ENCODE peak calls at places on chromosomes 7 and 10, in eight cellular contexts. W is WTC11; A is tibial artery; G is CD4-positive, alpha-beta T cell; R is activated CD8-positive, alpha-beta memory T cell treated with anti-CD3 and anti-CD28 coated beads for 1 hour; X is activated naive CD8-positive, alpha-beta T cell treated with anti-CD3 and anti-CD28 coated beads, Interleukin-2, amount 50 U/mL, for 24 hours; Q is iPS DF 19.7; C is cardiac fibroblast. P is an unnamed sample.

GRCh38 chr10:59852671-59853070 is 53.7 kb downstream of the CCDC6 start:
- DNase-seq in W (no peak), A (no peak), G (no peak), R (no peak), X (no peak), Q (no peak), C (no peak), P (no peak)

GRCh38 chr10:129969528-129970264 is 5.6 kb upstream of the EBF3 start:
- DNase-seq in W (peak), A (no peak), G (no peak), R (no peak), X (no peak), Q (no peak), C (peak), P (no peak)

GRCh38 chr7:106143711-106144347 is 31.7 kb upstream of the SYPL1 start:
- DNase-seq in W (peak), A (no peak), G (no peak), R (no peak), X (no peak), Q (no peak), C (no peak), P (no peak)

GRCh38 chr10:50992356-50992866 is 81.9 kb upstream of the PRKG1 start:
- DNase-seq in W (peak), A (peak), G (no peak), R (no peak), X (no peak), Q (no peak), C (peak), P (no peak)

GRCh38 chr7:111477462-111478225 is 84.6 kb downstream of the IMMP2L start:
- DNase-seq in W (no peak), A (no peak), G (no peak), R (no peak), X (no peak), Q (no peak), C (no peak), P (no peak)

GRCh38 chr10:47380341-47381215 is 3.5 kb downstream of the ZNF488 start:
- DNase-seq in W (no peak), A (peak), G (no peak), R (no peak), X (no peak), Q (no peak), C (no peak), P (no peak)

GRCh38 chr7:108805808-108806397 is 236.2 kb downstream of the DNAJB9 start:
- DNase-seq in W (peak), A (no peak), G (no peak), R (no peak), X (no peak), Q (no peak), C (peak), P (peak)

GRCh38 chr10:49230004-49230403 is 41.8 kb upstream of the TMEM273 start:
- DNase-seq in W (no peak), A (no peak), G (no peak), R (no peak), X (no peak), Q (no peak), C (no peak), P (no peak)

GRCh38 chr7:130365093-130365492 is 15.2 kb upstream of the CPA1 start:
- DNase-seq in W (no peak), A (no peak), G (no peak), R (no peak), X (no peak), Q (no peak), C (no peak), P (no peak)

GRCh38 chr7:68309806-68310205 is 1288.5 kb upstream of the AUTS2 start:
- DNase-seq in W (no peak), A (no peak), G (no peak), R (no peak), X (no peak), Q (no peak), C (no peak), P (no peak)

GRCh38 chr10:235921-236320 is 100.7 kb downstream of the ZMYND11 start:
- DNase-seq in W (no peak), A (no peak), G (no peak), R (no peak), X (no peak), Q (no peak), C (peak), P (no peak)

GRCh38 chr10:126153686-126154628 is 234.3 kb downstream of the ADAM12 start:
- DNase-seq in W (no peak), A (no peak), G (no peak), R (no peak), X (no peak), Q (no peak), C (no peak), P (no peak)

GRCh38 chr7:28003408-28003807 is 177.2 kb downstream of the JAZF1 start:
- DNase-seq in W (no peak), A (no peak), G (no peak), R (no peak), X (no peak), Q (no peak), C (no peak), P (no peak)

GRCh38 chr7:95045236-95045923 is 138.0 kb downstream of the PPP1R9A start:
- DNase-seq in W (peak), A (no peak), G (no peak), R (no peak), X (no peak), Q (no peak), C (peak), P (peak)

GRCh38 chr10:44986670-44987069 is 8.1 kb upstream of the DEPP1 start:
- DNase-seq in W (no peak), A (peak), G (no peak), R (no peak), X (no peak), Q (no peak), C (no peak), P (no peak)

GRCh38 chr10:43824934-43825333 is 176.3 kb upstream of the ZNF32 start:
- DNase-seq in W (no peak), A (peak), G (no peak), R (no peak), X (no peak), Q (no peak), C (peak), P (peak)

GRCh38 chr10:6739530-6740174 is 159.6 kb upstream of the PRKCQ start:
- DNase-seq in W (no peak), A (no peak), G (no peak), R (no peak), X (no peak), Q (no peak), C (no peak), P (no peak)

GRCh38 chr7:74653686-74654181 is 3.8 kb upstream of the GTF2I start:
- DNase-seq in W (no peak), A (no peak), G (no peak), R (no peak), X (no peak), Q (no peak), C (no peak), P (no peak)

GRCh38 chr7:92292981-92293380 is 47.2 kb downstream of the ANKIB1 start:
- DNase-seq in W (no peak), A (no peak), G (no peak), R (no peak), X (no peak), Q (no peak), C (no peak), P (no peak)

GRCh38 chr7:139646566-139646965 is 123.1 kb downstream of the CLEC2L start:
- DNase-seq in W (no peak), A (no peak), G (no peak), R (no peak), X (no peak), Q (no peak), C (no peak), P (no peak)

GRCh38 chr10:101403161-101403560 is 49.2 kb downstream of the BTRC start:
- DNase-seq in W (no peak), A (no peak), G (no peak), R (no peak), X (no peak), Q (no peak), C (no peak), P (no peak)

GRCh38 chr7:8597565-8597964 is 164.2 kb downstream of the NXPH1 start:
- DNase-seq in W (no peak), A (no peak), G (no peak), R (no peak), X (no peak), Q (no peak), C (no peak), P (no peak)

GRCh38 chr7:55366461-55367138 is 1.5 kb downstream of the LANCL2 start:
- DNase-seq in W (no peak), A (no peak), G (no peak), R (no peak), X (no peak), Q (no peak), C (peak), P (no peak)

P was measured in HCEC 1CT.